ENCODE peak calls at places on chromosomes 13 and 19, in nine cellular contexts. O, I, B, D, E, K, V, U and Y are unnamed samples.

GRCh38 chr13:36616706-36617105 is 57.1 kb upstream of the SERTM1 start:
- DNase-seq in O (no peak), I (no peak), B (no peak), D (no peak), E (no peak), K (no peak), V (no peak), U (no peak), Y (no peak)

GRCh38 chr13:76936736-76937135 is 11.6 kb upstream of the ACOD1 start:
- DNase-seq in O (no peak), I (no peak), B (no peak), D (no peak), E (peak), K (no peak), V (no peak), U (no peak), Y (no peak)

GRCh38 chr13:102402292-102402691 is 444 bp upstream of the FGF14 start:
- DNase-seq in O (no peak), I (peak), B (peak), D (peak), E (no peak), K (peak), V (no peak), U (peak), Y (peak)

GRCh38 chr13:113275387-113275786 is 21.7 kb upstream of the LAMP1 start:
- DNase-seq in O (no peak), I (peak), B (peak), D (peak), E (peak), K (no peak), V (peak), U (peak), Y (peak)

GRCh38 chr19:46913852-46914430 is 53.1 kb downstream of the ARHGAP35 start:
- DNase-seq in O (no peak), I (no peak), B (no peak), D (no peak), E (peak), K (no peak), V (no peak), U (peak), Y (no peak)

GRCh38 chr19:20923077-20923871 is at the start of gene ZNF85:
- DNase-seq in O (peak), I (peak), B (peak), D (peak), E (peak), K (peak), V (peak), U (peak), Y (peak)

GRCh38 chr19:55082023-55082851 is 6.6 kb downstream of the EPS8L1 start:
- DNase-seq in O (peak), I (peak), B (no peak), D (no peak), E (no peak), K (peak), V (no peak), U (no peak), Y (peak)

GRCh38 chr19:1272423-1273262 is 2.7 kb upstream of the FAM174C start:
- DNase-seq in O (no peak), I (no peak), B (no peak), D (no peak), E (no peak), K (no peak), V (no peak), U (no peak), Y (no peak)

GRCh38 chr13:74134777-74135305 is 637 bp upstream of the KLF12 start:
- DNase-seq in O (peak), I (peak), B (no peak), D (no peak), E (no peak), K (peak), V (peak), U (no peak), Y (peak)

GRCh38 chr13:41017153-41017552 is 2.0 kb downstream of the ELF1 start:
- DNase-seq in O (no peak), I (no peak), B (no peak), D (no peak), E (no peak), K (no peak), V (no peak), U (no peak), Y (peak)

GRCh38 chr13:26965976-26966375 is 205.4 kb upstream of the GPR12 start:
- DNase-seq in O (no peak), I (peak), B (no peak), D (no peak), E (peak), K (peak), V (peak), U (peak), Y (no peak)

GRCh38 chr19:49403404-49404187 is 15.5 kb downstream of the KASH5 start:
- DNase-seq in O (no peak), I (no peak), B (peak), D (no peak), E (no peak), K (no peak), V (peak), U (peak), Y (peak)

GRCh38 chr19:4803736-4804695 is 12.5 kb downstream of the FEM1A start:
- DNase-seq in O (peak), I (peak), B (peak), D (no peak), E (peak), K (peak), V (peak), U (peak), Y (peak)

GRCh38 chr13:39803156-39803555 is 147.7 kb downstream of the COG6 start:
- DNase-seq in O (no peak), I (no peak), B (no peak), D (no peak), E (no peak), K (no peak), V (no peak), U (no peak), Y (no peak)

GRCh38 chr19:13153627-13154240 is 3.5 kb downstream of the IER2 start:
- DNase-seq in O (no peak), I (peak), B (no peak), D (no peak), E (peak), K (peak), V (peak), U (peak), Y (peak)

GRCh38 chr13:20182231-20182846 is 10.4 kb downstream of the GJB2 start:
- DNase-seq in O (no peak), I (peak), B (peak), D (no peak), E (peak), K (no peak), V (peak), U (peak), Y (peak)

GRCh38 chr19:41411094-41411493 is 13.5 kb downstream of the BCKDHA start:
- DNase-seq in O (no peak), I (no peak), B (no peak), D (no peak), E (no peak), K (no peak), V (no peak), U (no peak), Y (no peak)

GRCh38 chr13:44385847-44386246 is 12.2 kb downstream of the SERP2 start:
- DNase-seq in O (no peak), I (no peak), B (no peak), D (no peak), E (no peak), K (no peak), V (no peak), U (no peak), Y (no peak)

GRCh38 chr19:21835810-21836444 is at the start of gene ZNF43:
- DNase-seq in O (peak), I (peak), B (peak), D (peak), E (peak), K (peak), V (peak), U (peak), Y (peak)

GRCh38 chr19:19661675-19662251 is 1.7 kb downstream of the ATP13A1 start:
- DNase-seq in O (no peak), I (no peak), B (no peak), D (no peak), E (no peak), K (no peak), V (no peak), U (no peak), Y (no peak)

GRCh38 chr19:5057860-5058259 is 88.9 kb downstream of the KDM4B start:
- DNase-seq in O (no peak), I (no peak), B (peak), D (no peak), E (peak), K (no peak), V (no peak), U (no peak), Y (no peak)

GRCh38 chr13:24052547-24052981 is 108.0 kb upstream of the SPATA13 start:
- DNase-seq in O (no peak), I (no peak), B (no peak), D (no peak), E (peak), K (no peak), V (no peak), U (no peak), Y (no peak)

GRCh38 chr19:16571283-16571682 is 932 bp downstream of the SLC35E1 start:
- DNase-seq in O (no peak), I (no peak), B (peak), D (no peak), E (peak), K (no peak), V (no peak), U (peak), Y (no peak)

GRCh38 chr13:66506031-66506777 is 723.9 kb downstream of the PCDH9 start:
- DNase-seq in O (no peak), I (no peak), B (no peak), D (no peak), E (no peak), K (no peak), V (no peak), U (no peak), Y (no peak)

GRCh38 chr13:114004416-114005205 is 30.7 kb upstream of the C13orf46 start:
- DNase-seq in O (no peak), I (no peak), B (no peak), D (no peak), E (no peak), K (peak), V (no peak), U (peak), Y (peak)

GRCh38 chr13:113851480-113851803 is 12.4 kb downstream of the GAS6 start:
- DNase-seq in O (no peak), I (no peak), B (no peak), D (no peak), E (no peak), K (no peak), V (no peak), U (no peak), Y (no peak)

GRCh38 chr13:93413972-93414717 is 187.5 kb downstream of the GPC6 start:
- DNase-seq in O (no peak), I (no peak), B (no peak), D (no peak), E (no peak), K (no peak), V (no peak), U (peak), Y (no peak)

GRCh38 chr13:66492479-66492878 is 737.7 kb downstream of the PCDH9 start:
- DNase-seq in O (no peak), I (no peak), B (peak), D (no peak), E (no peak), K (no peak), V (peak), U (no peak), Y (no peak)

GRCh38 chr13:59178344-59178743 is 985.4 kb downstream of the DIAPH3 start:
- DNase-seq in O (no peak), I (no peak), B (no peak), D (no peak), E (no peak), K (no peak), V (no peak), U (no peak), Y (no peak)

GRCh38 chr13:41562083-41562482 is 104.7 kb downstream of the RGCC start:
- DNase-seq in O (no peak), I (no peak), B (no peak), D (no peak), E (peak), K (peak), V (no peak), U (peak), Y (peak)

GRCh38 chr13:106867249-106867648 is 299.3 kb upstream of the ARGLU1 start:
- DNase-seq in O (no peak), I (no peak), B (no peak), D (no peak), E (no peak), K (no peak), V (no peak), U (no peak), Y (no peak)

GRCh38 chr19:20365146-20365545 is 198.1 kb downstream of the ZNF486 start:
- DNase-seq in O (no peak), I (no peak), B (no peak), D (peak), E (no peak), K (no peak), V (no peak), U (no peak), Y (peak)

GRCh38 chr19:50501568-50502475 is 9.2 kb downstream of the JOSD2 start:
- DNase-seq in O (no peak), I (no peak), B (no peak), D (no peak), E (no peak), K (peak), V (no peak), U (no peak), Y (peak)